ENCODE peak calls at places on chromosomes 13 and 19, in four cellular contexts. A, T, X and W are unnamed samples.

GRCh38 chr13:99977334-99977911 is 4.2 kb upstream of the ZIC2 start:
- DNase-seq in T (no peak), A (no peak), X (no peak), W (no peak)

GRCh38 chr19:51592521-51592920 is 21.4 kb downstream of the ZNF175 start:
- DNase-seq in X (no peak), A (no peak), T (no peak), W (no peak)

GRCh38 chr13:51924756-51925544 is 63.2 kb downstream of the CCDC70 start:
- DNase-seq in X (no peak), A (no peak), T (no peak), W (peak)

GRCh38 chr13:113119822-113120189 is 2.8 kb upstream of the F10 start:
- DNase-seq in X (no peak), T (no peak), A (no peak), W (no peak)

GRCh38 chr13:39415403-39415802 is 187.6 kb downstream of the LHFPL6 start:
- DNase-seq in A (no peak), X (no peak), T (peak), W (peak)

GRCh38 chr13:39132286-39132685 is 94.0 kb downstream of the NHLRC3 start:
- DNase-seq in T (no peak), X (no peak), A (no peak), W (peak)

GRCh38 chr19:18672606-18673337 is 10.7 kb upstream of the CRTC1 start:
- DNase-seq in T (no peak), A (no peak), X (no peak), W (no peak)

GRCh38 chr13:67440240-67440639 is 210.1 kb upstream of the PCDH9 start:
- DNase-seq in A (no peak), X (no peak), T (no peak), W (no peak)

GRCh38 chr13:97852181-97852874 is 101.1 kb upstream of the IPO5 start:
- DNase-seq in A (no peak), T (no peak), X (no peak), W (no peak)

GRCh38 chr13:54965881-54966280 is 1937.3 kb downstream of the OLFM4 start:
- DNase-seq in T (no peak), A (no peak), X (no peak), W (peak)

GRCh38 chr13:113397606-113398425 is 33.9 kb upstream of the GRTP1 start:
- DNase-seq in T (no peak), A (no peak), X (no peak), W (no peak)

GRCh38 chr19:53057904-53058579 is 13.5 kb downstream of the ERVV-2 start:
- DNase-seq in T (no peak), X (peak), A (no peak), W (peak)

GRCh38 chr13:51861728-51862300 is at the start of gene CCDC70:
- DNase-seq in X (no peak), A (peak), T (peak), W (no peak)

GRCh38 chr13:101007245-101007644 is 332.6 kb upstream of the TMTC4 start:
- DNase-seq in X (no peak), A (no peak), T (no peak), W (no peak)

GRCh38 chr13:110938662-110939421 is 24.0 kb upstream of the ANKRD10 start:
- DNase-seq in A (no peak), X (no peak), T (no peak), W (no peak)

GRCh38 chr19:36093687-36094086 is 17.3 kb upstream of the OVOL3 start:
- DNase-seq in X (no peak), A (no peak), T (no peak), W (no peak)

GRCh38 chr13:92804346-92804745 is 422.3 kb upstream of the GPC6 start:
- DNase-seq in A (no peak), X (no peak), T (peak), W (no peak)

GRCh38 chr13:85709721-85710120 is 89.5 kb downstream of the SLITRK6 start:
- DNase-seq in A (no peak), X (no peak), T (no peak), W (no peak)

GRCh38 chr19:366951-367350 is 22.4 kb upstream of the MIER2 start:
- DNase-seq in T (no peak), X (no peak), A (no peak), W (no peak)

GRCh38 chr13:21060063-21060826 is 1.1 kb downstream of the LATS2 start:
- DNase-seq in T (no peak), X (no peak), A (no peak), W (no peak)

GRCh38 chr19:35845215-35846037 is 6.9 kb downstream of the NPHS1 start:
- DNase-seq in X (no peak), A (no peak), T (no peak), W (peak)

GRCh38 chr13:73220966-73221720 is 162.3 kb downstream of the KLF5 start:
- DNase-seq in A (no peak), T (peak), X (no peak), W (peak)

GRCh38 chr13:105655046-105655445 is 880.4 kb downstream of the EFNB2 start:
- DNase-seq in X (no peak), A (no peak), T (no peak), W (no peak)

GRCh38 chr19:23699521-23699860 is 12.5 kb upstream of the ZNF675 start:
- DNase-seq in A (no peak), X (no peak), T (no peak), W (no peak)

GRCh38 chr13:70812481-70812880 is 704.2 kb upstream of the KLHL1 start:
- DNase-seq in T (no peak), A (no peak), X (no peak), W (no peak)

GRCh38 chr13:41004875-41005693 is 14.0 kb downstream of the ELF1 start:
- DNase-seq in A (no peak), X (no peak), T (no peak), W (peak)

GRCh38 chr19:45130888-45131615 is 29.7 kb downstream of the NKPD1 start:
- DNase-seq in T (no peak), X (no peak), A (no peak), W (peak)

GRCh38 chr13:31200636-31200970 is 828 bp downstream of the B3GLCT start:
- DNase-seq in T (peak), A (peak), X (no peak), W (peak)

GRCh38 chr13:42028113-42028799 is 20.2 kb upstream of the DGKH start:
- DNase-seq in A (no peak), T (no peak), X (no peak), W (peak)